ENCODE peak calls at places on chromosome 20, in five cellular contexts. V, Y, U, Z and Q are unnamed samples.

GRCh38 chr20:6828794-6829423 is 61.4 kb downstream of the BMP2 start:
- DNase-seq in V (peak; percentile 81), Y (peak; percentile 59), U (peak; percentile 4), Z (peak; percentile 30), Q (peak; percentile 50)

GRCh38 chr20:47205577-47206123 is 150.8 kb downstream of the ZMYND8 start:
- DNase-seq in V (peak; percentile 88), Y (peak; percentile 87), U (peak; percentile 21), Z (peak; percentile 31), Q (peak; percentile 50)

GRCh38 chr20:8602389-8603116 is 466.3 kb upstream of the PLCB4 start:
- DNase-seq in V (peak; percentile 16), Y (no peak), U (no peak), Z (peak; percentile 69), Q (no peak)

GRCh38 chr20:17281478-17281877 is 54.6 kb downstream of the PCSK2 start:
- DNase-seq in V (peak; percentile 6), Y (peak; percentile 11), U (no peak), Z (no peak), Q (no peak)

GRCh38 chr20:14009206-14009605 is 13.9 kb downstream of the MACROD2 start:
- DNase-seq in V (no peak), Y (no peak), U (no peak), Z (no peak), Q (no peak)

GRCh38 chr20:63023071-63023835 is 16.5 kb upstream of the BHLHE23 start:
- DNase-seq in V (no peak), Y (no peak), U (no peak), Z (no peak), Q (no peak)

GRCh38 chr20:59598625-59599310 is 5.6 kb upstream of the PHACTR3 start:
- DNase-seq in V (peak; percentile 15), Y (peak; percentile 17), U (no peak), Z (peak; percentile 8), Q (no peak)

GRCh38 chr20:35840403-35840802 is 68.6 kb downstream of the PHF20 start:
- DNase-seq in V (no peak), Y (no peak), U (no peak), Z (no peak), Q (no peak)

GRCh38 chr20:49515588-49515987 is 33.1 kb upstream of the KCNB1 start:
- DNase-seq in V (no peak), Y (no peak), U (no peak), Z (no peak), Q (no peak)

GRCh38 chr20:35463455-35464300 is 8.3 kb downstream of the CEP250 start:
- DNase-seq in V (peak; percentile 89), Y (peak; percentile 67), U (no peak), Z (no peak), Q (peak; percentile 67)

GRCh38 chr20:31956556-31957220 is 4.8 kb upstream of the PDRG1 start:
- DNase-seq in V (no peak), Y (no peak), U (no peak), Z (no peak), Q (no peak)

GRCh38 chr20:9815662-9816061 is 23.2 kb downstream of the PAK5 start:
- DNase-seq in V (no peak), Y (no peak), U (no peak), Z (no peak), Q (no peak)

GRCh38 chr20:59002874-59003399 is 4.1 kb downstream of the CTSZ start:
- DNase-seq in V (no peak), Y (no peak), U (no peak), Z (no peak), Q (no peak)

GRCh38 chr20:36666181-36666740 is 20.3 kb upstream of the SLA2 start:
- DNase-seq in V (peak; percentile 60), Y (no peak), U (no peak), Z (no peak), Q (no peak)

GRCh38 chr20:4819901-4820300 is 98.2 kb downstream of the PRND start:
- DNase-seq in V (no peak), Y (no peak), U (no peak), Z (no peak), Q (no peak)

DNA sequence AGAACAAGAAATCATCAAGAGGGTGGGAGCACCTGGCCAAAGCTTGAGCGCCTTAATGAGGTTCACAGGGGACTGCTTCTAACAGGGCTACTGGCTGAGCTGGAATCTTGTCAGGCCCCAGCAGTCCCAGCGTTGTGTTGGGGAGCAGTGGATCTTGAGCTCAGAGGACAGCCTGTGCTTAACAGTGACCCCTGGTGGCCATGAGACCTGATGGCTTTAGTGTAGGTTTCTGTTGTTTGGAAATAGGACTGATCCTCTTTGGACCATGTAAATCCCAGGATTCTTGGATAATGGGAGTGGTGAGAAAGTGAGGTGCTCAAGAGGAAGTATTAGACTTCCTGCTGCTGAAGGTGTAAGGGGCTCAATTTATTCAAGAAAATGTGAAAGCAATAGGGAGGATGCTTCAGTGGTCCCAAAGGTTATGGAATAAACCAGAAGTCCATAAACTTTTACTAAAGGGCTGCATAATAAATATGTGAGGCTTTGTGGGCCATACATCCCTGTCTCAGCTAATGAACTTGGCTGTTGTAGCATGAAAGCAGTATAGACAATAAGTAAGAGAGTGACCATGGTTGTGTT is 216.2 kb downstream of the NFATC2 start:
- DNase-seq in V (peak; percentile 80), Y (no peak), U (no peak), Z (no peak), Q (no peak)
- TF ChIP-seq CTCF in V (peak; percentile 83), Y (peak; percentile 46), U (peak; percentile 26), Z (peak; percentile 65), Q (peak; percentile 56)

DNA sequence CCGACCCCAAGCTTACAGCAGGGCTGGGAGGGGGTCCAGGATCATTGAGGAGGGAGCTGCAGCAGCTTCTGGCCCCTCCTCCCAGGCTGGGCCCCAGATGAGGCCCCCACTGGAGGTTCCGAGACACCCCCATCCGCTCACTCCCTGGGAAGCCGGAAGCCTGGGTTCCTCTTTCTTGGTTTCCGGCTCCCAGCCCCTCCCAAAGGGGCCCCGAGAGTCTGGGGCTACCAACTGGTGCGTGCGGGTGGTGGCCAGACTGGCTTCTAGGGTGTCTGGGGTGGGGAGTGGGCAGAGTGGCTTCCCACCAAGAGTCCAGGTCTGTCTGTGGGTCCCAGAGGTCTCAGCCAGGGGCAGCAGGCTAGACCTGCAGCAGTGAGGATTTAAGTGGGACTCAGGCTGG is 2.2 kb downstream of the RGS19 start:
- DNase-seq in V (no peak), Y (no peak), U (no peak), Z (no peak), Q (no peak)
- H3K4me3 ChIP-seq in V (no peak overlapping the region), Y (no peak overlapping the region), U (peak overlapping the region; percentile 83), Z (peak overlapping the region; percentile 83), Q (no peak overlapping the region)

DNA sequence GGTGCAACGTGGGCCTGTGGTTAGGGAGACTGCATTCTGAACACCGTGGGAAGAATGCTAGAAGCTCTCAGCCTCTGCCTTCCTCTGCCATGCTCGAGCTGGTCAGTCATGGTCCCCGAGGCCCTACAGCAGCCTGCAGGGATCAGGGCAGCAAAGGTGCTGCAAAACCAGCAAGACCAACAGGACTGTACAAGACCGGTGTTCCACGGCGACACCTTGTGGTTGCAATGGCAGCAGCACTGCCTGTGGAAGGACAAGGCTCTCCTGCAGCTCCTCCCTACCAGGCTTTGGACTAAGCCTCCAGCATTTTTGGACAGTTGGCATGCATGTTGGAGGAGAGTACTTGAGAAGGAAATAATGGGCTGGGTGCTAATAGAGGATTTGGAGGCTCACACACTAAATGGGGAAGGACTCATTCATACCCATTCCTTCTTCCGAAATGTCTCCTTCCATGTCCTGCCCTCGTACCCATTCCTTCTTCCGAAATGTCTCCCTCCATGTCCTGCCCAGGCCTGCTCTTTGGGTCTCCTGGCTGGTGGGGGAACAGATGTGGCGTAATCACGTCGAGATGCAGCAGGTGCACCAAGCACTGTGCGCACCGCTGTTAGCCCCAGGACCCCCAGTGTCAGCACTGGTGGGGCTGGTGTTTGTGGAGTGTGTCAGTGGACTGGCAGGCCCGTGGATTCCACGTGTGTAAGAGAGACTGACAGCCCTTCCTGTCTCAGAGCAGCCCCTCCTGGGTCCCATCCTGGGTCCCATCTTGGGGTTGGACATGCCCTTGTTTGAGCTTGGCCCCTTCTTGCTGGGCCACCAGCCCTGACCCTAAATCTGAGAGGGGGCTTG is 18.6 kb upstream of the MYT1 start:
- DNase-seq in V (no peak), Y (no peak), U (no peak), Z (no peak), Q (no peak)
- TF ChIP-seq CTCF in V (peak; percentile 37), Y (no peak), U (no peak), Z (no peak), Q (no peak)

DNA sequence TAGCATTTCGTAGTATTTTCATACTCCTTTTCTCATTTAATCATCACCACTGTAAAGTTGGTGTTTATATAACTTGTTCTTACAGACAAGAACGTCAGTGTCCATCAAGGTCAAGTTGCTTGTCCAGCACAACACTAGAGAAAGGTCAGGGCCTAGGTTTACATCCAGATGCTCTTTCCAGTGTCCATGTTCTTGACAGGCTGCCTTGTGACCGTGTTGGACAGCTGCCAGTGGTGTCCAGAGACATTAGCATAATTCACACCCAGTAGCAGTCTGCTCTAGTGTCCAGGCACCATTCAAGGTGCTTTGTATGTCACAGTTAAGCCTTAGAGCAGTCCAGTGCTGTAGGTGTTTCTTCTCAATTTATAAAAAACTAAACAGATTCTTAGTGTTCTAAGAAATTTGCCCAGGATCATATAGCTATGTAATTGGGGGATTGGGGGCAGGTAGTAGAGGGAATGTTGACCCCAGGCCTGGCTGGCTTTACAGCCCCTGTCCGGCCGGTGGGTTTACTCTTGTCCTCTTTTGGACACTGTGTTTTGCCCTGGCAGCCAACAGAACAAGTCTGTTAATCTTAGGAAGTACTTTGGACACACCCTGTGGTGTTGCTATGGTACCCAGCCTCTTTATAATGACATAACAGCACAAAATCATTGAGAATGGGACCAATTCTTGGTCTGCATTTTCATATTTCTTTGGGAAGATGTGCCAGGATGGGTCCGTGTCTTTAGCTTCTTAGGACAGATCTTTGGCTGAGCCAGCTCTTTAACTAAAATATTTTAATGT is 8.0 kb downstream of the STK35 start:
- DNase-seq in V (peak; percentile 69), Y (peak; percentile 64), U (no peak), Z (no peak), Q (no peak)
- H3K4me3 ChIP-seq in V (no peak overlapping the region), Y (no peak overlapping the region), U (no peak overlapping the region), Z (no peak overlapping the region), Q (no peak overlapping the region)